ENCODE peak calls at places on chromosomes 2 and 18, in four cellular contexts. One of them, this sample, is unnamed.

GRCh38 chr18:64244571-64244970 is 95.7 kb upstream of the LINC00305 start:
- DNase-seq in NCI-H2081: peak; percentile 8
- DNase-seq in left lung: no peak
- DNase-seq in activated CD8-positive, alpha-beta memory T cell treated with anti-CD3 and anti-CD28 coated beads, Interleukin-2, amount 10 ng/mL, durations not matched to agents 7 days and 5 days: no peak
- DNase-seq in this sample: no peak

GRCh38 chr2:55090702-55091101 is 40.5 kb upstream of the RTN4 start:
- DNase-seq in NCI-H2081: no peak
- DNase-seq in left lung: no peak
- DNase-seq in activated CD8-positive, alpha-beta memory T cell treated with anti-CD3 and anti-CD28 coated beads, Interleukin-2, amount 10 ng/mL, durations not matched to agents 7 days and 5 days: no peak
- DNase-seq in this sample: no peak

GRCh38 chr2:101037161-101037755 is 35.2 kb downstream of the RPL31 start:
- DNase-seq in NCI-H2081: no peak
- DNase-seq in activated CD8-positive, alpha-beta memory T cell treated with anti-CD3 and anti-CD28 coated beads, Interleukin-2, amount 10 ng/mL, durations not matched to agents 7 days and 5 days: no peak
- DNase-seq in left lung: no peak
- DNase-seq in this sample: no peak

GRCh38 chr2:138423745-138424144 is 77.8 kb upstream of the SPOPL start:
- DNase-seq in left lung: no peak
- DNase-seq in activated CD8-positive, alpha-beta memory T cell treated with anti-CD3 and anti-CD28 coated beads, Interleukin-2, amount 10 ng/mL, durations not matched to agents 7 days and 5 days: no peak
- DNase-seq in NCI-H2081: no peak
- DNase-seq in this sample: no peak

GRCh38 chr2:130380096-130380934 is 24.5 kb downstream of the PTPN18 start:
- DNase-seq in activated CD8-positive, alpha-beta memory T cell treated with anti-CD3 and anti-CD28 coated beads, Interleukin-2, amount 10 ng/mL, durations not matched to agents 7 days and 5 days: peak; percentile 59
- DNase-seq in left lung: no peak
- DNase-seq in NCI-H2081: no peak
- DNase-seq in this sample: no peak

GRCh38 chr18:35826477-35826876 is 146.0 kb upstream of the RMP24 start:
- DNase-seq in left lung: no peak
- DNase-seq in activated CD8-positive, alpha-beta memory T cell treated with anti-CD3 and anti-CD28 coated beads, Interleukin-2, amount 10 ng/mL, durations not matched to agents 7 days and 5 days: no peak
- DNase-seq in NCI-H2081: no peak
- DNase-seq in this sample: no peak

GRCh38 chr2:46798041-46798440 is 117.6 kb downstream of the MCFD2 start:
- DNase-seq in left lung: no peak
- DNase-seq in NCI-H2081: no peak
- DNase-seq in activated CD8-positive, alpha-beta memory T cell treated with anti-CD3 and anti-CD28 coated beads, Interleukin-2, amount 10 ng/mL, durations not matched to agents 7 days and 5 days: no peak
- DNase-seq in this sample: no peak

GRCh38 chr2:28681216-28681981 is 70.2 kb upstream of the PPP1CB start:
- DNase-seq in NCI-H2081: peak; percentile 3
- DNase-seq in left lung: no peak
- DNase-seq in activated CD8-positive, alpha-beta memory T cell treated with anti-CD3 and anti-CD28 coated beads, Interleukin-2, amount 10 ng/mL, durations not matched to agents 7 days and 5 days: peak; percentile 84
- DNase-seq in this sample: peak; percentile 86

GRCh38 chr18:3451166-3451988 is 1.4 kb downstream of the TGIF1 start:
- DNase-seq in NCI-H2081: peak; percentile 46
- DNase-seq in activated CD8-positive, alpha-beta memory T cell treated with anti-CD3 and anti-CD28 coated beads, Interleukin-2, amount 10 ng/mL, durations not matched to agents 7 days and 5 days: peak; percentile 81
- DNase-seq in left lung: peak; percentile 98
- DNase-seq in this sample: peak; percentile 60

GRCh38 chr18:3480827-3481226 is 30.9 kb downstream of the TGIF1 start:
- DNase-seq in NCI-H2081: no peak
- DNase-seq in activated CD8-positive, alpha-beta memory T cell treated with anti-CD3 and anti-CD28 coated beads, Interleukin-2, amount 10 ng/mL, durations not matched to agents 7 days and 5 days: no peak
- DNase-seq in left lung: no peak
- DNase-seq in this sample: no peak

GRCh38 chr2:217910875-217911212 is 92.0 kb downstream of the TNS1 start:
- DNase-seq in NCI-H2081: no peak
- DNase-seq in left lung: peak; percentile 40
- DNase-seq in activated CD8-positive, alpha-beta memory T cell treated with anti-CD3 and anti-CD28 coated beads, Interleukin-2, amount 10 ng/mL, durations not matched to agents 7 days and 5 days: no peak
- DNase-seq in this sample: no peak

GRCh38 chr2:55843096-55843991 is 80.2 kb downstream of the EFEMP1 start:
- DNase-seq in left lung: no peak
- DNase-seq in activated CD8-positive, alpha-beta memory T cell treated with anti-CD3 and anti-CD28 coated beads, Interleukin-2, amount 10 ng/mL, durations not matched to agents 7 days and 5 days: no peak
- DNase-seq in NCI-H2081: peak; percentile 27
- DNase-seq in this sample: no peak

GRCh38 chr18:45901654-45902210 is 65.4 kb downstream of the EPG5 start:
- DNase-seq in left lung: no peak
- DNase-seq in NCI-H2081: no peak
- DNase-seq in activated CD8-positive, alpha-beta memory T cell treated with anti-CD3 and anti-CD28 coated beads, Interleukin-2, amount 10 ng/mL, durations not matched to agents 7 days and 5 days: no peak
- DNase-seq in this sample: no peak

GRCh38 chr2:175175896-175176295 is 5.6 kb downstream of the ATP5MC3 start:
- DNase-seq in activated CD8-positive, alpha-beta memory T cell treated with anti-CD3 and anti-CD28 coated beads, Interleukin-2, amount 10 ng/mL, durations not matched to agents 7 days and 5 days: no peak
- DNase-seq in left lung: no peak
- DNase-seq in NCI-H2081: no peak
- DNase-seq in this sample: no peak

GRCh38 chr2:20415511-20415918 is 31.4 kb upstream of the RHOB start:
- DNase-seq in NCI-H2081: no peak
- DNase-seq in left lung: no peak
- DNase-seq in activated CD8-positive, alpha-beta memory T cell treated with anti-CD3 and anti-CD28 coated beads, Interleukin-2, amount 10 ng/mL, durations not matched to agents 7 days and 5 days: no peak
- DNase-seq in this sample: no peak

GRCh38 chr2:41781082-41781481 is 266.7 kb upstream of the PKDCC start:
- DNase-seq in NCI-H2081: no peak
- DNase-seq in activated CD8-positive, alpha-beta memory T cell treated with anti-CD3 and anti-CD28 coated beads, Interleukin-2, amount 10 ng/mL, durations not matched to agents 7 days and 5 days: no peak
- DNase-seq in left lung: no peak
- DNase-seq in this sample: no peak

GRCh38 chr2:213166109-213166508 is 14.7 kb upstream of the IKZF2 start:
- DNase-seq in left lung: no peak
- DNase-seq in NCI-H2081: no peak
- DNase-seq in activated CD8-positive, alpha-beta memory T cell treated with anti-CD3 and anti-CD28 coated beads, Interleukin-2, amount 10 ng/mL, durations not matched to agents 7 days and 5 days: no peak
- DNase-seq in this sample: peak; percentile 39

GRCh38 chr2:218039171-218039570 is 29.9 kb upstream of the RUFY4 start:
- DNase-seq in left lung: no peak
- DNase-seq in activated CD8-positive, alpha-beta memory T cell treated with anti-CD3 and anti-CD28 coated beads, Interleukin-2, amount 10 ng/mL, durations not matched to agents 7 days and 5 days: peak; percentile 36
- DNase-seq in NCI-H2081: no peak
- DNase-seq in this sample: no peak

GRCh38 chr2:191265311-191266170 is 20.3 kb downstream of the MYO1B start:
- DNase-seq in activated CD8-positive, alpha-beta memory T cell treated with anti-CD3 and anti-CD28 coated beads, Interleukin-2, amount 10 ng/mL, durations not matched to agents 7 days and 5 days: no peak
- DNase-seq in NCI-H2081: no peak
- DNase-seq in left lung: no peak
- DNase-seq in this sample: no peak

GRCh38 chr2:139353874-139354273 is 573.7 kb upstream of the NXPH2 start:
- DNase-seq in NCI-H2081: no peak
- DNase-seq in left lung: no peak
- DNase-seq in activated CD8-positive, alpha-beta memory T cell treated with anti-CD3 and anti-CD28 coated beads, Interleukin-2, amount 10 ng/mL, durations not matched to agents 7 days and 5 days: no peak
- DNase-seq in this sample: no peak

GRCh38 chr2:171272039-171272438 is 111.3 kb upstream of the TLK1 start:
- DNase-seq in activated CD8-positive, alpha-beta memory T cell treated with anti-CD3 and anti-CD28 coated beads, Interleukin-2, amount 10 ng/mL, durations not matched to agents 7 days and 5 days: no peak
- DNase-seq in NCI-H2081: no peak
- DNase-seq in left lung: no peak
- DNase-seq in this sample: no peak

GRCh38 chr2:49973917-49974368 is 819.6 kb upstream of the FSHR start:
- DNase-seq in NCI-H2081: peak; percentile 92
- DNase-seq in left lung: peak; percentile 72
- DNase-seq in activated CD8-positive, alpha-beta memory T cell treated with anti-CD3 and anti-CD28 coated beads, Interleukin-2, amount 10 ng/mL, durations not matched to agents 7 days and 5 days: peak; percentile 54
- DNase-seq in this sample: peak; percentile 11

This sample was measured in GM10248.